ENCODE peak calls at places on chromosomes 1 and 21, in four cellular contexts. K, A, G and L are unnamed samples. For H3K9me3, the result is how much of the 10 kb centered on the place peaks cover.

GRCh38 chr1:232912845-232913580 is 37.4 kb upstream of the NTPCR start:
- DNase-seq in K (no peak), G (no peak), A (no peak), L (no peak)

GRCh38 chr1:178532392-178532791 is 19.5 kb downstream of the TEX35 start:
- DNase-seq in A (peak), G (peak), K (peak), L (peak)

GRCh38 chr1:151862604-151863003 is 9.1 kb upstream of the THEM5 start:
- DNase-seq in G (no peak), K (no peak), A (no peak), L (no peak)

GRCh38 chr1:230516890-230517289 is 90.8 kb upstream of the PGBD5 start:
- DNase-seq in A (no peak), K (no peak), G (no peak), L (no peak)

GRCh38 chr1:10430216-10431064 is at the start of gene CENPS:
- DNase-seq in A (peak), G (no peak), K (peak), L (peak)

GRCh38 chr1:235253219-235253640 is 74.7 kb downstream of the ARID4B start:
- DNase-seq in K (peak), A (peak), G (no peak), L (peak)

GRCh38 chr1:232014941-232015340 is 388.4 kb downstream of the DISC1 start:
- DNase-seq in A (no peak), K (no peak), G (no peak), L (peak)

GRCh38 chr21:43913928-43914327 is 48.9 kb downstream of the AGPAT3 start:
- DNase-seq in A (no peak), K (peak), G (no peak), L (no peak)

GRCh38 chr1:239717097-239718051 is 331.0 kb downstream of the CHRM3 start:
- DNase-seq in K (peak), A (no peak), G (no peak), L (no peak)

GRCh38 chr1:85275701-85276289 is 637 bp downstream of the BCL10 start:
- DNase-seq in K (no peak), A (no peak), G (no peak), L (no peak)

GRCh38 chr1:37931493-37932158 is 15.2 kb downstream of the INPP5B start:
- DNase-seq in G (no peak), K (peak), A (peak), L (peak)

GRCh38 chr1:98130406-98130805 is 209.6 kb upstream of the DPYD start:
- DNase-seq in A (no peak), K (no peak), G (no peak), L (no peak)

GRCh38 chr1:163069655-163070277 is 605 bp downstream of the RGS4 start:
- DNase-seq in G (no peak), A (no peak), K (no peak), L (no peak)

GRCh38 chr1:67335451-67335850 is 27.8 kb downstream of the IL12RB2 start:
- DNase-seq in K (no peak), G (no peak), A (no peak), L (no peak)

GRCh38 chr1:64308856-64309255 is 105.4 kb downstream of the UBE2U start:
- DNase-seq in K (no peak), G (no peak), A (no peak), L (no peak)

GRCh38 chr1:156668801-156669637 is 8.2 kb downstream of the NES start:
- DNase-seq in A (no peak), K (no peak), G (no peak), L (no peak)

GRCh38 chr1:185520188-185520935 is 203.3 kb upstream of the IVNS1ABP start:
- DNase-seq in A (no peak), G (no peak), K (peak), L (no peak)

GRCh38 chr1:199422206-199422605 is 605.3 kb upstream of the NR5A2 start:
- DNase-seq in K (peak), A (peak), G (no peak), L (no peak)

GRCh38 chr21:34320006-34320405 is 43.8 kb upstream of the KCNE2 start:
- DNase-seq in G (no peak), A (no peak), K (peak), L (no peak)

GRCh38 chr1:15178571-15179484 is 25.3 kb downstream of the TMEM51 start:
- DNase-seq in K (peak), G (no peak), A (peak), L (no peak)

GRCh38 chr1:172628416-172628815 is 30.5 kb upstream of the FASLG start:
- DNase-seq in A (no peak), G (no peak), K (peak), L (no peak)

GRCh38 chr1:5513891-5514515 is 478.2 kb downstream of the NPHP4 start:
- DNase-seq in K (no peak), A (peak), G (no peak), L (no peak)

GRCh38 chr1:228367798-228368791 is 38.5 kb downstream of the TRIM11 start:
- DNase-seq in K (no peak), G (no peak), A (no peak), L (no peak)

GRCh38 chr1:67921725-67922489 is 88.6 kb upstream of the GNG12 start:
- DNase-seq in A (no peak), K (no peak), G (no peak), L (no peak)

GRCh38 chr1:150562384-150563339 is 13.5 kb downstream of the ADAMTSL4 start:
- DNase-seq in A (peak), G (no peak), K (no peak), L (peak)

DNA sequence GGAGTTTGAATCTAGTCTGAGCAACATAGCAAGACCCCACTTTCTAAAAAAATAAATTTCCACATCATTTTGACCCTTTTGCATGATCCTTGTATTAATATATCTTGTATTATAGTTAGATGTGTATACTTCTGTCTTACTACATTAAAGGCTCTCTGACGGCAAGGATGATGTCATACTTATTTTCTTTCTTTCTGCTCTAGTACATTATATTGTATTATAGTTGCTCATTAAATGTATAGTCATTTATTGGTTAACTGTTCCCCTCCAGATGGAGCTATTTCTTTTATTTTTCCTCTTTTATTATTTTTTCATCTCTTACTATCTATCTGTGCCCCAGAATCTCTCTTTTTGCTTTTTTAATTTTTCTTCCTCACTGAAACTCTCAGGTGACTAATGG is 15.0 kb upstream of the OLFML2B start:
- DNase-seq in K (no peak), G (no peak), A (no peak), L (no peak)
- TF ChIP-seq CTCF in K (no peak), G (no peak), A (no peak), L (no peak)

DNA sequence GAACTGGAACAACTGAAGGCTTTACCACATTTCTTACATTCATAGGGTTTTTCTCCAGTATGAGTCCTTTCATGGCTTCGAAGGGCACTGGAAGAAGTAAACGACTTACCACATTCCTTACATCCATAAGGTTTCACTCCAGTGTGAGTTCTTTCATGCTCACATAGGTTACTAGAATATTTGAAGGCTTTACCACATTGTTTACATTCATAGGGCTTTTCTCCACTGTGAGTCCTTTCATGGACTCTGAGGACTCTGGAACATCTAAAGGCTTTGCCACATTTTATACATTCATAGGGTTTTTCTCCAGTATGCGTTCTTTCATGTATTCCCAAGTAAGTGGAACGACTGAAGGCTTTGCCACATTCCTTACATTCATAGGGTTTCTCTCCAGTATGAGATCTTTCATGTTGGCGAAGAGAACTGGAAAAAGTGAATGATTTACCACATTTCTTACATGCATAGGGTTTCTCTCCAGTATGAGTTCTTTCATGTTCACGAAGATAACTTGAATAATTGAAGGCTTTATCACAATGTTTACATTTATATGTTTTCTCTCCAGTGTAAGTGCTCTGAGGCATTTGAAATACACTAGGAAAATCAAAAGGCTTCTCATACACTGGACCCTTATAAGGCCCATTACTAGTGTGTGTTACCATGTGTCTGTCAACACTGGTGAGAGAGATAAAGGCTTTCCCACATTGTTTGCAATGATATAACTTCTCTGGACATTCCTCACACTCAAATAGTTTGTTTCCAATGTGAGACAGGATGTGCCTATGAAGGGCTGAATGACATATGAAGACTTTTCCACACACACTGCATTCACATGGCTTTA is 29.8 kb upstream of the ZNF695 start:
- DNase-seq in K (no peak), G (no peak), A (no peak), L (no peak)
- H3K9me3 ChIP-seq in K (under half), G (under half), A (under half), L (under half)

DNA sequence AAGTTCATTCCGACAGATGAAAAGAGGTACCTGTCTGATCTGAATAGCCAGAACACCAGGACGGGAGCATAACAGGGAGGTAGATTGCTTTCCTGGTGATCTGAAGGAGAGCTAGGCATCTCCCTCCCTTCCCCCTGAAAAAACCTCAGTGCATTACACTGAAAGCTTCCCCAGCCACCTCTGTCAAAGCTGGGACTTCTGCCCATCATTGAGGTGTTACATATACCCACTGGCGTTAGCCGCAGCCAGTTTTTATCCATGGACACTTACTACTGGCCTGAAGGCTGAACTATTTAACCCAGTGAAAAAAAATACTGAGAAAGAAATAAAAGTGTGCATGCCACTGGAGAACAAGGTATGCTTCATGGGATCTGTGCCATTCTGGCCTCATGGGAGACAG is 568.3 kb upstream of the ADAMTS5 start:
- DNase-seq in A (no peak), G (no peak), K (no peak), L (no peak)
- H3K4me3 ChIP-seq in A (no peak), G (no peak), K (no peak), L (no peak)

DNA sequence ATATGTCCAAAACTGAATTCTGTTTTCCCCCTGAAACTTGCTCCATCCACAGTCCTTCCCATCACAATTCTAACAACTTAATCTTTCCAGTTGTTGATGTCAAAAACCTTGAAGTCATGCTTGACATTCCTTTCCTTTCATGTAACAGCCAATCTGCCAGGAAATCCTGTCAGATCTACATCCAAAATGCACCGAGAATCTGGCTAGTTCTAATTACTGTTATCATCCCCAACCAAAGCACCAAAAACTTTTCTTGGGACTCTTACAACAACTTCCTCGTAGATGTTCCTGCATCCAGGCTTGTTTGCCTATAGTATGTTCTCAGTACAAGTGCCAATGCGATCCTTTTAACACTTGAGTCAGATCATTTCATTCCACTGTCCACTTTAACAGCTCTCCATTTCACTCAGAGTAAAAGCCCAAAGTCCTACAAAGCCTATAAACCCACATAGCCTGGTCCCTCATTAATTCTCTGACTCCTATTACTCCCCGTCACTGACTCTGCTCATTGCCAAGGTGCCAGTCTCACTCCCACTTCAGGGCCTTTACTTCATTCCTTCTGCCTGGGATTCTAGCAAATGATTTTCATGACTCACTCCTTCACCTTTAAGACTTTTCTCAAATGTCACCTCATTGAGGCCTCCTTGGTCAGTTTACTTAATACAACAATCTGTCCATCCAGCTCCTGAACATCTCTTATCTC is 493.2 kb upstream of the NFIA start:
- DNase-seq in G (no peak), A (no peak), K (peak), L (no peak)
- TF ChIP-seq CTCF in G (no peak), A (no peak), K (no peak), L (no peak)

GRCh38 chr1:167602840-167603239 is 27.2 kb upstream of the RCSD1 start:
- DNase-seq in A (no peak), G (no peak), K (no peak), L (no peak)

GRCh38 chr1:167601442-167602380 is 28.3 kb upstream of the RCSD1 start:
- DNase-seq in K (peak), G (no peak), A (peak), L (peak)

GRCh38 chr1:167599839-167600581 is 30.0 kb upstream of the RCSD1 start:
- DNase-seq in A (peak), G (no peak), K (peak), L (peak)

GRCh38 chr1:167605576-167605975 is 24.5 kb upstream of the RCSD1 start:
- DNase-seq in G (no peak), A (no peak), K (no peak), L (no peak)
- H3K9me3 ChIP-seq in G (under half), A (under half), K (under half), L (under half)